ENCODE peak calls at places on chromosomes 2 and 18, in four cellular contexts. O is endodermal cell, M is GM23338, L is upper lobe of right lung. S is an unnamed sample.

GRCh38 chr2:238963164-238963969 is 115.5 kb downstream of the TWIST2 start:
- DNase-seq in O (no peak), M (no peak), L (no peak), S (no peak)

GRCh38 chr2:56372071-56372656 is 188.4 kb downstream of the CCDC85A start:
- DNase-seq in M (no peak), O (no peak), L (no peak), S (no peak)

GRCh38 chr2:27795868-27796277 is 24.4 kb downstream of the MRPL33 start:
- DNase-seq in O (no peak), L (no peak), M (no peak), S (no peak)

GRCh38 chr18:34494359-34494696 is 215.8 kb upstream of the DTNA start:
- DNase-seq in M (peak), O (peak), L (no peak), S (peak)

GRCh38 chr18:22639626-22640025 is 221.9 kb upstream of the CTAGE1 start:
- DNase-seq in L (no peak), M (no peak), O (no peak), S (no peak)

GRCh38 chr2:8682719-8683667 is 1.1 kb downstream of the ID2 start:
- DNase-seq in L (no peak), M (peak), O (peak), S (peak)

GRCh38 chr18:11951390-11951851 is 29.9 kb upstream of the IMPA2 start:
- DNase-seq in O (peak), L (no peak), M (peak), S (no peak)

GRCh38 chr2:239473211-239473805 is 72.5 kb upstream of the HDAC4 start:
- DNase-seq in L (no peak), O (no peak), M (no peak), S (no peak)

GRCh38 chr2:17815466-17816184 is 635 bp upstream of the MSGN1 start:
- DNase-seq in L (no peak), O (peak), M (no peak), S (no peak)

GRCh38 chr2:100554788-100555407 is 7.9 kb upstream of the PDCL3 start:
- DNase-seq in O (no peak), L (peak), M (no peak), S (no peak)

GRCh38 chr2:105373895-105374401 is 24.9 kb downstream of the FHL2 start:
- DNase-seq in L (no peak), O (no peak), M (no peak), S (no peak)

GRCh38 chr2:11563784-11564666 is 30.2 kb downstream of the GREB1 start:
- DNase-seq in O (peak), M (no peak), L (peak), S (no peak)

GRCh38 chr2:24820598-24821432 is 27.6 kb downstream of the CENPO start:
- DNase-seq in L (no peak), O (peak), M (no peak), S (peak)

GRCh38 chr2:239830718-239831271 is 194.3 kb downstream of the NDUFA10 start:
- DNase-seq in O (peak), M (no peak), L (peak), S (peak)

GRCh38 chr2:86172610-86173009 is 22.7 kb downstream of the IMMT start:
- DNase-seq in M (no peak), O (peak), L (no peak), S (no peak)

GRCh38 chr18:22020127-22020866 is 149.1 kb upstream of the GATA6 start:
- DNase-seq in M (no peak), O (peak), L (no peak), S (no peak)

GRCh38 chr2:75709297-75709696 is 1.4 kb downstream of the GCFC2 start:
- DNase-seq in O (no peak), M (no peak), L (no peak), S (no peak)

GRCh38 chr2:75707901-75708300 is 2.8 kb downstream of the GCFC2 start:
- DNase-seq in M (no peak), L (no peak), O (no peak), S (no peak)

GRCh38 chr2:75705921-75706320 is 4.8 kb downstream of the GCFC2 start:
- DNase-seq in M (no peak), L (no peak), O (no peak), S (no peak)

GRCh38 chr2:75710577-75711253 is at the start of gene GCFC2:
- DNase-seq in O (peak), L (peak), M (peak), S (peak)

GRCh38 chr2:75710220-75710576 is 517 bp downstream of the GCFC2 start:
- DNase-seq in O (no peak), L (no peak), M (no peak), S (no peak)
- TF ChIP-seq CTCF in O (no peak), L (no peak), M (no peak), S (no peak)

GRCh38 chr2:98026927-98027522 is 31.3 kb upstream of the TMEM131 start:
- DNase-seq in O (no peak), M (no peak), L (no peak), S (no peak)
- H3K27ac ChIP-seq in O (no peak), M (no peak), L (no peak), S (no peak)

DNA sequence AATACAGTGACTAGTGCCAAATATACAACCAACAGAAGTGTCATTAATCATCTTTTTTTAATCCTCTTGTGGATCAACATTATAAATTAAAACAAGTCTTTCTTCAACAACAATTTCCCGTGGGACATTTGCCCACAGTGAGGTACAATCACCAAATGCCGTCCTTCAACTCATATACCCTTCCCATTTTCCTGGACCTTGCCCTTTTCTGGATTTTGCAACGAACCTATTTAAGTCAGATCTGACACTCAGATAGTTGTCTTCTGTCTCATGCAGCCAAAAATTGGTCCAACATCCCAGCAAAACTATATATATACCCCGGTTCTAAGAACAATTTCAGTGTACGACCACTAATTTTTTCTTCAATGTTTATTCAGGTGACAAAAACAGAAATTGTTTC is 324.0 kb downstream of the DSEL start:
- DNase-seq in O (no peak), L (no peak), M (no peak), S (no peak)
- TF ChIP-seq CTCF in O (no peak), L (no peak), M (no peak), S (no peak)

GRCh38 chr18:36744261-36744876 is 84.4 kb downstream of the TPGS2 start:
- DNase-seq in L (no peak), O (no peak), M (no peak), S (no peak)
- H3K27ac ChIP-seq in L (no peak), O (no peak), M (no peak), S (no peak)

GRCh38 chr2:173467751-173468150 is 113.1 kb downstream of the CDCA7 start:
- DNase-seq in O (no peak), M (no peak), L (no peak), S (no peak)

GRCh38 chr2:173468394-173468793 is 113.7 kb downstream of the CDCA7 start:
- DNase-seq in M (no peak), O (no peak), L (no peak), S (no peak)

GRCh38 chr2:173472112-173472511 is 117.4 kb downstream of the CDCA7 start:
- DNase-seq in M (no peak), L (no peak), O (no peak), S (no peak)
- TF ChIP-seq CTCF in M (no peak), L (no peak), O (no peak), S (no peak)